ENCODE peak calls at places on chromosomes 12 and 14, in six cellular contexts. O, G, Q, X, S and T are unnamed samples.

GRCh38 chr14:91911474-91912032 is 35.9 kb downstream of the FBLN5 start:
- DNase-seq in O (peak), G (peak), Q (peak), X (no peak), S (no peak), T (peak)

GRCh38 chr14:21923820-21924219 is 250.2 kb upstream of the OR4E1 start:
- DNase-seq in O (peak), G (peak), Q (no peak), X (no peak), S (no peak), T (no peak)

GRCh38 chr14:100622234-100622633 is 35.0 kb upstream of the BEGAIN start:
- DNase-seq in O (no peak), G (no peak), Q (no peak), X (no peak), S (no peak), T (no peak)

GRCh38 chr12:12705833-12706520 is 10.0 kb upstream of the GPR19 start:
- DNase-seq in O (peak), G (peak), Q (no peak), X (no peak), S (no peak), T (no peak)

GRCh38 chr12:75933136-75933535 is 98.4 kb downstream of the PHLDA1 start:
- DNase-seq in O (no peak), G (no peak), Q (peak), X (no peak), S (no peak), T (peak)

GRCh38 chr12:11757531-11757930 is 108.1 kb downstream of the ETV6 start:
- DNase-seq in O (no peak), G (no peak), Q (no peak), X (no peak), S (no peak), T (no peak)

GRCh38 chr14:93051600-93052546 is 63.9 kb downstream of the ITPK1 start:
- DNase-seq in O (no peak), G (no peak), Q (no peak), X (no peak), S (no peak), T (no peak)

GRCh38 chr14:102362084-102362483 is 606 bp downstream of the CINP start:
- DNase-seq in O (peak), G (peak), Q (peak), X (no peak), S (no peak), T (peak)